ENCODE peak calls at places on chromosome 11, in eight cellular contexts. J is right atrium auricular region, Z is NCI-H345, Y is HEK293T, V is activated T-cell treated with anti-CD3 and anti-CD28 coated beads for 1 hour, X is anterior cingulate cortex, S is stromal cell of bone marrow, M is progenitor cell of endocrine pancreas. U is an unnamed sample.

GRCh38 chr11:101456812-101457211 is 127.0 kb downstream of the TRPC6 start:
- DNase-seq in J (no peak), Z (no peak), Y (no peak), V (no peak), X (no peak), S (no peak), M (no peak), U (no peak)

GRCh38 chr11:92820860-92821259 is 148.6 kb upstream of the MTNR1B start:
- DNase-seq in J (no peak), Z (no peak), Y (no peak), V (no peak), X (no peak), S (no peak), M (no peak), U (no peak)

GRCh38 chr11:2923446-2924375 is 5.5 kb downstream of the PHLDA2 start:
- DNase-seq in J (no peak), Z (no peak), Y (no peak), V (no peak), X (no peak), S (no peak), M (no peak), U (no peak)

GRCh38 chr11:63917685-63918523 is 940 bp upstream of the RCOR2 start:
- DNase-seq in J (peak), Z (peak), Y (peak), V (no peak), X (peak), S (no peak), M (no peak), U (no peak)

GRCh38 chr11:63805844-63806415 is 7.3 kb upstream of the SPINDOC start:
- DNase-seq in J (peak), Z (no peak), Y (no peak), V (no peak), X (no peak), S (no peak), M (no peak), U (no peak)

GRCh38 chr11:102401905-102402304 is 50.7 kb downstream of the TMEM123 start:
- DNase-seq in J (no peak), Z (no peak), Y (no peak), V (no peak), X (no peak), S (no peak), M (no peak), U (no peak)

GRCh38 chr11:720017-720641 is 14.1 kb downstream of the EPS8L2 start:
- DNase-seq in J (no peak), Z (no peak), Y (no peak), V (no peak), X (no peak), S (no peak), M (no peak), U (no peak)

GRCh38 chr11:64161037-64161436 is 4.9 kb downstream of the MACROD1 start:
- DNase-seq in J (no peak), Z (no peak), Y (no peak), V (no peak), X (no peak), S (no peak), M (no peak), U (no peak)

GRCh38 chr11:70661763-70662501 is 263.6 kb downstream of the CTTN start:
- DNase-seq in J (no peak), Z (no peak), Y (no peak), V (no peak), X (peak), S (peak), M (no peak), U (no peak)

GRCh38 chr11:64864473-64865285 is 13.7 kb downstream of the EHD1 start:
- DNase-seq in J (peak), Z (no peak), Y (no peak), V (no peak), X (no peak), S (peak), M (no peak), U (no peak)

GRCh38 chr11:97965849-97966646 is 1054.7 kb upstream of the CNTN5 start:
- DNase-seq in J (no peak), Z (no peak), Y (no peak), V (no peak), X (no peak), S (peak), M (no peak), U (no peak)

GRCh38 chr11:130979386-130979972 is 63.2 kb upstream of the SNX19 start:
- DNase-seq in J (no peak), Z (no peak), Y (peak), V (no peak), X (no peak), S (peak), M (no peak), U (no peak)

GRCh38 chr11:1919428-1920127 is at the start of gene TNNT3:
- DNase-seq in J (no peak), Z (no peak), Y (no peak), V (no peak), X (no peak), S (no peak), M (no peak), U (no peak)

GRCh38 chr11:77163271-77163670 is 35.2 kb downstream of the MYO7A start:
- DNase-seq in J (no peak), Z (no peak), Y (no peak), V (no peak), X (no peak), S (no peak), M (no peak), U (no peak)

GRCh38 chr11:35485656-35486318 is 39.6 kb downstream of the PAMR1 start:
- DNase-seq in J (peak), Z (peak), Y (peak), V (peak), X (peak), S (peak), M (peak), U (peak)

GRCh38 chr11:131371791-131372104 is 1.3 kb downstream of the NTM start:
- DNase-seq in J (no peak), Z (no peak), Y (no peak), V (no peak), X (no peak), S (no peak), M (no peak), U (no peak)

GRCh38 chr11:35305670-35306382 is 113.5 kb downstream of the SLC1A2 start:
- DNase-seq in J (no peak), Z (no peak), Y (peak), V (peak), X (no peak), S (no peak), M (no peak), U (no peak)

GRCh38 chr11:126034026-126034822 is 28.4 kb downstream of the CDON start:
- DNase-seq in J (no peak), Z (no peak), Y (no peak), V (no peak), X (no peak), S (no peak), M (no peak), U (no peak)

GRCh38 chr11:116687458-116688201 is 85.2 kb downstream of the BUD13 start:
- DNase-seq in J (peak), Z (peak), Y (peak), V (no peak), X (no peak), S (no peak), M (no peak), U (peak)

GRCh38 chr11:6812391-6813005 is 13.0 kb upstream of the OR6A2 start:
- DNase-seq in J (no peak), Z (peak), Y (peak), V (no peak), X (no peak), S (peak), M (no peak), U (no peak)

GRCh38 chr11:76666408-76666807 is 4.1 kb downstream of the LRRC32 start:
- DNase-seq in J (no peak), Z (no peak), Y (no peak), V (no peak), X (no peak), S (no peak), M (no peak), U (peak)

GRCh38 chr11:128346808-128347207 is 240.6 kb downstream of the ETS1 start:
- DNase-seq in J (no peak), Z (no peak), Y (no peak), V (no peak), X (no peak), S (peak), M (no peak), U (no peak)

GRCh38 chr11:12043959-12044772 is 35.7 kb upstream of the DKK3 start:
- DNase-seq in J (peak), Z (peak), Y (peak), V (peak), X (peak), S (peak), M (peak), U (no peak)

GRCh38 chr11:81219661-81220060 is 1514.0 kb downstream of the FAM181B start:
- DNase-seq in J (no peak), Z (no peak), Y (no peak), V (no peak), X (no peak), S (no peak), M (no peak), U (no peak)

GRCh38 chr11:6251120-6251733 is 8.4 kb upstream of the CCKBR start:
- DNase-seq in J (peak), Z (peak), Y (peak), V (peak), X (peak), S (peak), M (peak), U (no peak)

GRCh38 chr11:1101318-1102089 is 26.8 kb downstream of the MUC2 start:
- DNase-seq in J (no peak), Z (no peak), Y (no peak), V (no peak), X (no peak), S (no peak), M (no peak), U (peak)

GRCh38 chr11:10664005-10664404 is 29.6 kb downstream of the IRAG1 start:
- DNase-seq in J (no peak), Z (peak), Y (no peak), V (no peak), X (no peak), S (no peak), M (no peak), U (no peak)

GRCh38 chr11:73661035-73661628 is 14.8 kb downstream of the PLEKHB1 start:
- DNase-seq in J (peak), Z (peak), Y (peak), V (peak), X (peak), S (peak), M (peak), U (peak)

GRCh38 chr11:66649903-66650302 is 11.4 kb downstream of the RBM4 start:
- DNase-seq in J (no peak), Z (no peak), Y (no peak), V (no peak), X (no peak), S (no peak), M (no peak), U (no peak)